ENCODE peak calls at places on chromosomes 12 and 14, in six cellular contexts. G is H9, O is mesenchymal stem cell, N is H1, R is IMR-90, X is trophoblast cell. Z is an unnamed sample.

GRCh38 chr14:105171004-105171673 is 2.6 kb upstream of the JAG2 start:
- DNase-seq in X (peak), G (no peak), O (no peak), N (no peak), R (no peak), Z (no peak)

GRCh38 chr12:45010051-45010450 is 40.8 kb downstream of the DBX2 start:
- DNase-seq in X (no peak), G (no peak), O (no peak), N (no peak), R (no peak), Z (no peak)

GRCh38 chr12:71704920-71705319 is 19.0 kb downstream of the TMEM19 start:
- DNase-seq in R (no peak), O (no peak), G (no peak), X (peak), N (no peak), Z (no peak)

GRCh38 chr12:28460420-28461130 is 270.3 kb downstream of the CCDC91 start:
- DNase-seq in R (no peak), N (no peak), X (no peak), G (no peak), O (no peak), Z (no peak)

GRCh38 chr14:21768116-21768874 is 94.7 kb upstream of the OR4E1 start:
- DNase-seq in G (peak), X (peak), R (peak), O (peak), N (no peak), Z (peak)

GRCh38 chr12:59164991-59165718 is 244.9 kb upstream of the LRIG3 start:
- DNase-seq in N (no peak), R (peak), G (no peak), X (peak), O (peak), Z (peak)

GRCh38 chr14:95562892-95563685 is 28.2 kb downstream of the GLRX5 start:
- DNase-seq in X (no peak), R (peak), N (no peak), O (peak), G (no peak), Z (no peak)

GRCh38 chr14:63551338-63551737 is 8.2 kb upstream of the PPP2R5E start:
- DNase-seq in G (no peak), R (peak), O (peak), N (no peak), X (no peak), Z (no peak)

GRCh38 chr12:40697566-40698257 is 5.5 kb downstream of the CNTN1 start:
- DNase-seq in G (no peak), R (no peak), O (no peak), N (no peak), X (peak), Z (no peak)

GRCh38 chr12:120453977-120454376 is 7.7 kb downstream of the GATC start:
- DNase-seq in X (peak), N (no peak), G (no peak), O (peak), R (peak), Z (no peak)

GRCh38 chr14:50303744-50304471 is 8.1 kb downstream of the L2HGDH start:
- DNase-seq in O (peak), G (no peak), N (no peak), X (peak), R (peak), Z (no peak)

GRCh38 chr14:64747327-64747726 is 43.1 kb downstream of the PLEKHG3 start:
- DNase-seq in X (no peak), G (no peak), R (no peak), O (no peak), N (no peak), Z (no peak)

GRCh38 chr12:103800252-103800771 is 40.7 kb downstream of the NT5DC3 start:
- DNase-seq in R (peak), G (no peak), N (no peak), O (no peak), X (no peak), Z (no peak)

GRCh38 chr14:102949062-102949800 is 26.8 kb downstream of the AMN start:
- DNase-seq in R (peak), N (no peak), X (peak), O (peak), G (no peak), Z (no peak)

GRCh38 chr12:114829833-114830232 is 145.9 kb upstream of the TBX3 start:
- DNase-seq in N (no peak), X (no peak), O (no peak), R (no peak), G (no peak), Z (no peak)

GRCh38 chr12:20653871-20654270 is 41.3 kb upstream of the SLCO1C1 start:
- DNase-seq in X (no peak), N (no peak), G (no peak), O (no peak), R (peak), Z (no peak)

GRCh38 chr12:70609203-70609602 is 28.0 kb downstream of the PTPRB start:
- DNase-seq in G (no peak), O (no peak), R (no peak), N (no peak), X (no peak), Z (no peak)

GRCh38 chr12:121917950-121918678 is at the start of gene CFAP251:
- DNase-seq in G (peak), O (peak), R (peak), N (peak), X (peak), Z (peak)

GRCh38 chr12:85130631-85131030 is 94.5 kb downstream of the LRRIQ1 start:
- DNase-seq in N (no peak), R (no peak), X (no peak), G (no peak), O (peak), Z (no peak)

GRCh38 chr12:9940370-9940769 is 8.2 kb upstream of the CLEC2A start:
- DNase-seq in G (no peak), N (no peak), X (peak), O (peak), R (peak), Z (no peak)

GRCh38 chr12:87283111-87283510 is 746.1 kb downstream of the C12orf50 start:
- DNase-seq in R (no peak), O (no peak), X (no peak), G (no peak), N (no peak), Z (no peak)

GRCh38 chr14:21268612-21269251 is 510 bp downstream of the HNRNPC start:
- DNase-seq in R (peak), N (no peak), G (no peak), O (peak), X (peak), Z (peak)

GRCh38 chr14:71410578-71411279 is 503.5 kb downstream of the PCNX1 start:
- DNase-seq in G (no peak), R (no peak), N (no peak), O (no peak), X (no peak), Z (no peak)

GRCh38 chr12:99278899-99279298 is 368.7 kb upstream of the GARIN6 start:
- DNase-seq in X (no peak), G (no peak), R (no peak), N (peak), O (no peak), Z (no peak)

GRCh38 chr14:65915125-65915524 is 502.6 kb downstream of the FUT8 start:
- DNase-seq in N (no peak), G (no peak), O (no peak), X (no peak), R (no peak), Z (no peak)

GRCh38 chr12:5568325-5568981 is 136.5 kb downstream of the NTF3 start:
- DNase-seq in R (peak), O (no peak), X (peak), G (no peak), N (no peak), Z (no peak)

GRCh38 chr12:53748072-53748840 is 3.5 kb downstream of the CISTR start:
- DNase-seq in G (no peak), N (no peak), X (no peak), R (no peak), O (no peak), Z (no peak)

GRCh38 chr12:127509066-127509778 is 757.7 kb upstream of the TMEM132C start:
- DNase-seq in R (peak), X (no peak), G (no peak), O (peak), N (no peak), Z (no peak)

GRCh38 chr12:127928178-127928577 is 338.8 kb upstream of the TMEM132C start:
- DNase-seq in O (no peak), R (no peak), N (no peak), X (no peak), G (no peak), Z (no peak)

GRCh38 chr12:15700595-15700994 is 88.6 kb downstream of the EPS8 start:
- DNase-seq in R (peak), N (no peak), G (no peak), X (peak), O (peak), Z (no peak)

GRCh38 chr14:20350280-20350679 is 6.8 kb downstream of the PARP2 start:
- DNase-seq in G (no peak), R (peak), X (no peak), N (no peak), O (peak), Z (no peak)

GRCh38 chr12:47816646-47817271 is 2.9 kb downstream of the HDAC7 start:
- DNase-seq in R (no peak), O (no peak), N (no peak), G (no peak), X (no peak), Z (no peak)

GRCh38 chr14:38122241-38122640 is 85.5 kb upstream of the SSTR1 start:
- DNase-seq in X (peak), G (no peak), O (no peak), R (peak), N (no peak), Z (no peak)
- H2AFZ ChIP-seq in X (no peak), G (no peak), O (no peak), R (no peak), N (no peak), Z (no peak)

DNA sequence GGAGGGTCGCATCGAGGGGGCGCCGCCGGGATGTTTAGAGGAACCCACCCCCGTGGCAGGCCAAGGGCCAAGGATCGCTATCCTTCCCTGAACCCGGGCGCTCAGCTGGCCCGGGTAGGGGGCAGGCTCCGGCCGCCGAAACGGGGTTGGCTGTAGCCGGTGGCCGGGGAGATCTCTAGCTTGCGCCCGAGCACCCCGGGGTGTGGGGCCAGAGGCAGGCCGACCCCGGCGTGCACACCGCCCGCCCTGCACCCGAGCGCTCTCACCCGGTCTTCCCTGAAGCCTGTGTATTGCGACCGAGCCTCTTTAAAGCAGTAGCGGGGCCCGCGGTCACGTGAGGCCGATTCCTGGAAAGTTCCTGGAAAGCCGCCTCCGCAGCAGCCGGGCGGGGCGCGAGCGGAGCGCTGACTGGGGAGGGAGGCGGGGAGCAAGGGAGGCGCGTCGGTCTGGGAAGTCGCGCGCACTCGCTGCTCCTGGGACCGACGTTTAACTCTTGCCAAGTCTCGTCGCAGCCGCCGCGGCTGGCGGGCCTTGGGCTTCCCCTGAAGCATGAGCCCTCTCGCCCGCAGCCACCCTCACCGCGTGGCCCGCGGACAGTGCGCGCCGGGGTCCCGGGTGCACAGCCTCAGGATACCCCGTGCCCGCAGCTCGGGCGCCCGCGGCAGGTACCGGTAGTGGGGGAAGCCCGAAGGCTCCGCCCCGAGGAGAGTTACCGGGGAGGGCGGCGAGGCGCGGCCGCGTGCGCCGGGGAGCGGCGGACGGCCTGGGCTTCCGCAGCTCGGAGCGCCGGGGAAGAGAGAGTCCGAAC is 1.7 kb upstream of the SOCS2 start:
- DNase-seq in R (peak), X (peak), O (peak), N (no peak), G (peak), Z (peak)
- H3K4ac ChIP-seq in R (peak), X (no peak), O (peak), N (no peak), G (no peak), Z (no peak)

GRCh38 chr12:96099986-96100385 is 64.6 kb upstream of the LTA4H start:
- DNase-seq in G (no peak), R (no peak), X (no peak), O (no peak), N (no peak), Z (no peak)
- H2AFZ ChIP-seq in G (no peak), R (no peak), X (no peak), O (no peak), N (no peak), Z (no peak)

DNA sequence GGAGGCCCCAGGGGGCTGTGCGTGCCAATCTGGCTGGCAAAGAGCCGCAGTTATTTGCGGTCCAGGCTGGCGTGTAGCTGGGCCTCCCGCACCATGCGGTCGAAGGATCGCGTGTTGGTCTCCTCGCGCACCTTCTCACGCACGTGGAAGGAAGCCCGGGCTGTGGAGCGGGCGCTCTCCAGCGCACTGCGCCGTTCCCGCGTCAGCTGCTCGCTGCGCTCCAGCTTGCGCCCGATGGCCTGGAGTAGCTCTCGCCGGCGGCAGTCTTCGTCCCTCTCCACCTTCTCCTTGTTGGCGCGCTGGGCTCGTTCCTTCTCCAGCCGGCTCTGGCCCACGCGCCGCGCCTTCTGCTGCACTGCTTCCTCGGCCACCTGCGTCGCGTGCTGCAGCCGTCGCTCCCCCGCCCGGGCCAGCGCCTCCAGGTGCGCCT is 3.2 kb downstream of the CCDC177 start:
- DNase-seq in R (no peak), N (no peak), O (no peak), X (no peak), G (peak), Z (no peak)
- H3K4ac ChIP-seq in R (no peak), N (no peak), O (no peak), X (no peak), G (no peak), Z (no peak)

GRCh38 chr14:81302613-81303012 is 81.9 kb upstream of the GTF2A1 start:
- DNase-seq in X (peak), O (no peak), G (no peak), R (no peak), N (no peak), Z (no peak)
- H2AFZ ChIP-seq in X (no peak), O (no peak), G (no peak), R (no peak), N (no peak), Z (no peak)

GRCh38 chr12:51821423-51822260 is 26.9 kb downstream of the FIGNL2 start:
- DNase-seq in R (no peak), N (no peak), O (no peak), G (no peak), X (no peak), Z (no peak)
- H3K4ac ChIP-seq in R (peak), N (no peak), O (no peak), G (no peak), X (peak), Z (peak)

Z was measured in neuronal stem cell.